ENCODE peak calls at places on chromosomes 13 and 19, in nine cellular contexts. C is T-helper 17 cell; F is skeletal muscle cell; N is HT1080; L is DMS153; D is H54; H is CMK; Q is occipital lobe; B is stimulated activated CD4-positive, alpha-beta T cell treated with anti-CD3 and anti-CD28 coated beads, TNF-alpha, amount 100 ng/mL, for 48 hours. R is an unnamed sample.

GRCh38 chr19:54155694-54156093 is 3.8 kb downstream of the LENG1 start:
- DNase-seq in C (no peak), F (no peak), N (no peak), L (no peak), D (no peak), H (no peak), Q (no peak), B (no peak), R (no peak)

GRCh38 chr13:114108894-114109293 is 23.5 kb downstream of the RASA3 start:
- DNase-seq in C (no peak), F (no peak), N (no peak), L (no peak), D (no peak), H (no peak), Q (no peak), B (no peak), R (no peak)

GRCh38 chr19:42323852-42324654 is 1.4 kb upstream of the MEGF8 start:
- DNase-seq in C (no peak), F (no peak), N (no peak), L (no peak), D (no peak), H (no peak), Q (no peak), B (no peak), R (no peak)

GRCh38 chr19:16361926-16362325 is 37.3 kb downstream of the KLF2 start:
- DNase-seq in C (no peak), F (no peak), N (no peak), L (no peak), D (no peak), H (no peak), Q (no peak), B (no peak), R (no peak)

GRCh38 chr13:21538280-21538679 is 65.7 kb downstream of the MICU2 start:
- DNase-seq in C (no peak), F (no peak), N (no peak), L (no peak), D (no peak), H (no peak), Q (no peak), B (no peak), R (no peak)

GRCh38 chr13:70905035-70905434 is 796.8 kb upstream of the KLHL1 start:
- DNase-seq in C (no peak), F (no peak), N (no peak), L (no peak), D (no peak), H (no peak), Q (no peak), B (no peak), R (no peak)

GRCh38 chr19:44260695-44261446 is 1.2 kb downstream of the ZNF233 start:
- DNase-seq in C (no peak), F (no peak), N (no peak), L (no peak), D (no peak), H (no peak), Q (no peak), B (no peak), R (no peak)

GRCh38 chr19:4521888-4522242 is 3.6 kb upstream of the PLIN4 start:
- DNase-seq in C (no peak), F (no peak), N (no peak), L (no peak), D (no peak), H (no peak), Q (no peak), B (no peak), R (no peak)

GRCh38 chr19:45492627-45493470 is 4.0 kb downstream of the RTN2 start:
- DNase-seq in C (no peak), F (no peak), N (no peak), L (no peak), D (no peak), H (peak; percentile 79), Q (peak; percentile 25), B (no peak), R (peak; percentile 49)

GRCh38 chr19:38317104-38317612 is 1.4 kb upstream of the YIF1B start:
- DNase-seq in C (no peak), F (no peak), N (no peak), L (no peak), D (no peak), H (peak; percentile 96), Q (no peak), B (no peak), R (peak; percentile 49)

GRCh38 chr13:77506874-77507273 is 28.6 kb upstream of the SCEL start:
- DNase-seq in C (no peak), F (no peak), N (peak; percentile 12), L (no peak), D (no peak), H (no peak), Q (no peak), B (no peak), R (no peak)

GRCh38 chr19:38728752-38729541 is 15.3 kb downstream of the CAPN12 start:
- DNase-seq in C (no peak), F (no peak), N (no peak), L (no peak), D (no peak), H (no peak), Q (no peak), B (no peak), R (no peak)

GRCh38 chr19:19385900-19386339 is 19.6 kb upstream of the GATAD2A start:
- DNase-seq in C (peak; percentile 32), F (no peak), N (peak; percentile 48), L (peak; percentile 44), D (peak; percentile 47), H (no peak), Q (peak; percentile 62), B (peak; percentile 37), R (no peak)

GRCh38 chr13:71515639-71516038 is 351.4 kb downstream of the DACH1 start:
- DNase-seq in C (no peak), F (no peak), N (no peak), L (no peak), D (no peak), H (no peak), Q (no peak), B (no peak), R (no peak)

GRCh38 chr13:106990594-106990993 is 422.7 kb upstream of the ARGLU1 start:
- DNase-seq in C (no peak), F (no peak), N (no peak), L (no peak), D (no peak), H (no peak), Q (no peak), B (no peak), R (no peak)

GRCh38 chr13:50104493-50104892 is 89.2 kb downstream of the KCNRG start:
- DNase-seq in C (no peak), F (no peak), N (no peak), L (no peak), D (no peak), H (no peak), Q (no peak), B (no peak), R (no peak)

GRCh38 chr19:29214411-29214810 is 1.5 kb upstream of the UQCRFS1 start:
- DNase-seq in C (no peak), F (no peak), N (no peak), L (no peak), D (no peak), H (no peak), Q (no peak), B (no peak), R (no peak)

GRCh38 chr13:29917573-29918091 is 67.2 kb upstream of the UBL3 start:
- DNase-seq in C (no peak), F (no peak), N (no peak), L (no peak), D (no peak), H (no peak), Q (no peak), B (no peak), R (no peak)

GRCh38 chr19:46856062-46857022 is 4.5 kb upstream of the ARHGAP35 start:
- DNase-seq in C (peak; percentile 84), F (peak; percentile 90), N (peak; percentile 87), L (peak; percentile 77), D (peak; percentile 66), H (peak; percentile 77), Q (peak; percentile 95), B (peak; percentile 89), R (peak; percentile 99)

GRCh38 chr19:41821003-41821735 is 23.3 kb downstream of the LYPD4 start:
- DNase-seq in C (peak; percentile 26), F (no peak), N (peak; percentile 44), L (peak; percentile 76), D (peak; percentile 69), H (no peak), Q (no peak), B (no peak), R (peak; percentile 47)

GRCh38 chr19:18414504-18415176 is 4.6 kb upstream of the SSBP4 start:
- DNase-seq in C (no peak), F (no peak), N (no peak), L (no peak), D (no peak), H (no peak), Q (no peak), B (no peak), R (peak; percentile 18)

GRCh38 chr19:46341937-46342336 is 5.0 kb upstream of the PPP5C start:
- DNase-seq in C (no peak), F (no peak), N (no peak), L (no peak), D (no peak), H (no peak), Q (no peak), B (no peak), R (no peak)

GRCh38 chr13:105334211-105334610 is 1201.3 kb downstream of the EFNB2 start:
- DNase-seq in C (no peak), F (no peak), N (peak; percentile 39), L (no peak), D (no peak), H (no peak), Q (no peak), B (no peak), R (no peak)

GRCh38 chr13:39422845-39423565 is 180.0 kb downstream of the LHFPL6 start:
- DNase-seq in C (no peak), F (no peak), N (no peak), L (no peak), D (no peak), H (no peak), Q (no peak), B (no peak), R (no peak)

GRCh38 chr19:41131186-41131585 is 17.0 kb downstream of the CYP2F1 start:
- DNase-seq in C (no peak), F (no peak), N (no peak), L (no peak), D (no peak), H (no peak), Q (no peak), B (no peak), R (no peak)

GRCh38 chr13:31199527-31199848 is 287 bp upstream of the B3GLCT start:
- DNase-seq in C (no peak), F (no peak), N (no peak), L (no peak), D (no peak), H (no peak), Q (no peak), B (no peak), R (no peak)

GRCh38 chr13:35646061-35646774 is 169.7 kb upstream of the MAB21L1 start:
- DNase-seq in C (no peak), F (no peak), N (no peak), L (no peak), D (no peak), H (no peak), Q (no peak), B (no peak), R (no peak)

GRCh38 chr13:46951516-46951915 is 54.7 kb upstream of the HTR2A start:
- DNase-seq in C (no peak), F (no peak), N (peak; percentile 80), L (no peak), D (no peak), H (no peak), Q (no peak), B (no peak), R (no peak)

GRCh38 chr19:38059897-38060296 is 152.9 kb downstream of the SIPA1L3 start:
- DNase-seq in C (no peak), F (no peak), N (no peak), L (no peak), D (no peak), H (no peak), Q (no peak), B (peak; percentile 20), R (no peak)

GRCh38 chr19:6568010-6568411 is 22.9 kb downstream of the CD70 start:
- DNase-seq in C (no peak), F (no peak), N (no peak), L (no peak), D (no peak), H (no peak), Q (no peak), B (no peak), R (no peak)

GRCh38 chr13:48161530-48162179 is 66.8 kb upstream of the MED4 start:
- DNase-seq in C (no peak), F (no peak), N (no peak), L (no peak), D (no peak), H (peak; percentile 64), Q (no peak), B (no peak), R (peak; percentile 70)